ENCODE peak calls at places on chromosomes 12 and 14, in five cellular contexts. J is GM12878, Q is HCT116, R is HepG2, E is SK-N-SH. B is an unnamed sample.
A peak's percentile ranks its signal among the peaks of the same experiment; 100 is the strongest.

GRCh38 chr14:70052990-70053389 is 135.8 kb downstream of the SLC8A3 start:
- DNase-seq in J (no peak), Q (no peak), R (peak; percentile 38), E (no peak), B (peak; percentile 20)

GRCh38 chr12:123364532-123365140 is at the start of gene SBNO1:
- DNase-seq in J (peak; percentile 58), Q (peak; percentile 75), R (peak; percentile 71), E (peak; percentile 98), B (peak; percentile 94)

GRCh38 chr12:76720068-76720467 is 43.8 kb upstream of the ZDHHC17 start:
- DNase-seq in J (no peak), Q (no peak), R (no peak), E (no peak), B (no peak)

GRCh38 chr12:90858261-90858660 is 96.7 kb downstream of the CCER1 start:
- DNase-seq in J (no peak), Q (no peak), R (peak; percentile 83), E (no peak), B (no peak)

GRCh38 chr12:124115496-124115895 is 142.5 kb downstream of the ZNF664 start:
- DNase-seq in J (no peak), Q (no peak), R (no peak), E (no peak), B (no peak)

GRCh38 chr14:71289536-71289935 is 382.3 kb downstream of the PCNX1 start:
- DNase-seq in J (peak; percentile 56), Q (no peak), R (no peak), E (no peak), B (no peak)

GRCh38 chr12:95173392-95174251 is 43.6 kb downstream of the FGD6 start:
- DNase-seq in J (no peak), Q (no peak), R (no peak), E (peak; percentile 53), B (peak; percentile 16)

GRCh38 chr12:52446346-52447045 is 5.5 kb downstream of the KRT6B start:
- DNase-seq in J (no peak), Q (no peak), R (no peak), E (no peak), B (no peak)

GRCh38 chr12:81208193-81208946 is 130.5 kb downstream of the ACSS3 start:
- DNase-seq in J (no peak), Q (no peak), R (peak; percentile 15), E (no peak), B (no peak)

GRCh38 chr14:65302571-65303184 is 109.9 kb upstream of the FUT8 start:
- DNase-seq in J (peak; percentile 98), Q (no peak), R (no peak), E (no peak), B (no peak)

GRCh38 chr14:67480011-67480410 is 8.5 kb downstream of the TMEM229B start:
- DNase-seq in J (no peak), Q (no peak), R (no peak), E (peak; percentile 77), B (peak; percentile 5)

GRCh38 chr14:34420547-34421150 is 41.4 kb downstream of the SPTSSA start:
- DNase-seq in J (no peak), Q (no peak), R (no peak), E (no peak), B (no peak)

GRCh38 chr12:119802472-119802871 is 74.6 kb downstream of the CIT start:
- DNase-seq in J (no peak), Q (no peak), R (no peak), E (no peak), B (no peak)

GRCh38 chr12:101737476-101737875 is 1.8 kb downstream of the SYCP3 start:
- DNase-seq in J (no peak), Q (no peak), R (no peak), E (no peak), B (no peak)

GRCh38 chr14:76964695-76965094 is 63.8 kb downstream of the IRF2BPL start:
- DNase-seq in J (no peak), Q (no peak), R (no peak), E (no peak), B (no peak)

GRCh38 chr12:9221476-9221875 is 13.3 kb upstream of the PZP start:
- DNase-seq in J (no peak), Q (no peak), R (no peak), E (no peak), B (no peak)

GRCh38 chr14:70663707-70664179 is 22.0 kb downstream of the TTC9 start:
- DNase-seq in J (peak; percentile 90), Q (no peak), R (no peak), E (no peak), B (no peak)

GRCh38 chr12:106506691-106507090 is 76.1 kb upstream of the RFX4 start:
- DNase-seq in J (no peak), Q (no peak), R (no peak), E (no peak), B (no peak)

GRCh38 chr12:46342562-46343033 is 30.0 kb downstream of the SLC38A2 start:
- DNase-seq in J (no peak), Q (peak; percentile 56), R (peak; percentile 64), E (no peak), B (no peak)

GRCh38 chr12:67434653-67435375 is 165.7 kb downstream of the CAND1 start:
- DNase-seq in J (no peak), Q (no peak), R (peak; percentile 46), E (no peak), B (no peak)

GRCh38 chr14:93742761-93743160 is 45.5 kb downstream of the PRIMA1 start:
- DNase-seq in J (no peak), Q (no peak), R (no peak), E (no peak), B (no peak)

GRCh38 chr14:67429651-67430205 is 17.8 kb upstream of the PLEK2 start:
- DNase-seq in J (no peak), Q (no peak), R (no peak), E (no peak), B (no peak)

GRCh38 chr12:106831699-106832098 is 57.2 kb downstream of the RIC8B start:
- DNase-seq in J (no peak), Q (no peak), R (no peak), E (peak; percentile 31), B (no peak)

GRCh38 chr12:18403182-18403581 is 141.9 kb downstream of the PIK3C2G start:
- DNase-seq in J (no peak), Q (no peak), R (no peak), E (no peak), B (no peak)

GRCh38 chr14:52253503-52253902 is 14.0 kb upstream of the PTGDR start:
- DNase-seq in J (no peak), Q (no peak), R (no peak), E (no peak), B (no peak)

GRCh38 chr14:100188392-100189030 is 29.1 kb upstream of the DEGS2 start:
- DNase-seq in J (no peak), Q (no peak), R (peak; percentile 29), E (no peak), B (no peak)

GRCh38 chr12:94091624-94092023 is 56.8 kb upstream of the PLXNC1 start:
- DNase-seq in J (no peak), Q (no peak), R (no peak), E (no peak), B (no peak)

GRCh38 chr12:128298091-128298490 is 31.1 kb downstream of the TMEM132C start:
- DNase-seq in J (no peak), Q (no peak), R (no peak), E (no peak), B (no peak)

GRCh38 chr14:99191663-99192621 is 80.1 kb downstream of the BCL11B start:
- DNase-seq in J (no peak), Q (no peak), R (no peak), E (no peak), B (no peak)

GRCh38 chr12:56256326-56256960 is 1.7 kb downstream of the ANKRD52 start:
- DNase-seq in J (no peak), Q (no peak), R (no peak), E (no peak), B (no peak)

DNA sequence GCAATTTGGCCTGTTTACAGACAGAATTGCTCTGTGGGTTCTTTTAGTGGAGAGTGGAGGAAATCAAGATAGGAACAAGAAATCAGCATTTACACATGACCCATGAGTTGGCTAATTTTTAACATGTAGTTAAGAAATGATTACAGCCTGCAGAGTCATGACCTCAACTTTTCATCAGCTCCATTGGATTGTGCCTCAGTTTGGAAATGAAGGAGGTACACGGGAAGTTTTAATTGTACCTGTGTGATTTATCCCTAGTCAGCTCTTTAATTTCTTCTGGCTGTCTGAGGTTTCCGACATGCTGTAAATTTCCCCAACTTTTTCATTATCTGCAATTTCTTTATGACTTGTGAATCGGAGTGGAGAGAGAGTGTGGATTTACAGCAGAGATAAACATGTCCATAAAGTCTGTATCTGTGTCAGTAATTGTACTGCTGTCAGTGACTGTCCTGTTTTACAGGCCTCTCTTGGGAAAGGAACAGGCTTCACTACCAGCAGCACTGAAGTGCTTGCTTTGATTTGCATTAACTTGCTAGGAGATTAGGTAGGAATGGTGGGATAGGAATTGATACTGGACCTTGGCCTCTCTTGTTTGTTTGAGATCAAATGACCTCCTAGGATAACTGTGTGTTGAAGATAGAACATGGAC is 49.2 kb downstream of the LIN52 start:
- DNase-seq in J (no peak), Q (no peak), R (peak; percentile 35), E (no peak), B (no peak)
- TF ChIP-seq ZBTB33 in J (no peak), Q (no peak), R (no peak), E (no peak), B (no peak)

GRCh38 chr12:27212861-27213260 is 31.2 kb upstream of the STK38L start:
- DNase-seq in J (no peak), Q (no peak), R (no peak), E (no peak), B (no peak)
- TF ChIP-seq ZBTB33 in J (no peak), Q (no peak), R (no peak), E (no peak), B (no peak)

DNA sequence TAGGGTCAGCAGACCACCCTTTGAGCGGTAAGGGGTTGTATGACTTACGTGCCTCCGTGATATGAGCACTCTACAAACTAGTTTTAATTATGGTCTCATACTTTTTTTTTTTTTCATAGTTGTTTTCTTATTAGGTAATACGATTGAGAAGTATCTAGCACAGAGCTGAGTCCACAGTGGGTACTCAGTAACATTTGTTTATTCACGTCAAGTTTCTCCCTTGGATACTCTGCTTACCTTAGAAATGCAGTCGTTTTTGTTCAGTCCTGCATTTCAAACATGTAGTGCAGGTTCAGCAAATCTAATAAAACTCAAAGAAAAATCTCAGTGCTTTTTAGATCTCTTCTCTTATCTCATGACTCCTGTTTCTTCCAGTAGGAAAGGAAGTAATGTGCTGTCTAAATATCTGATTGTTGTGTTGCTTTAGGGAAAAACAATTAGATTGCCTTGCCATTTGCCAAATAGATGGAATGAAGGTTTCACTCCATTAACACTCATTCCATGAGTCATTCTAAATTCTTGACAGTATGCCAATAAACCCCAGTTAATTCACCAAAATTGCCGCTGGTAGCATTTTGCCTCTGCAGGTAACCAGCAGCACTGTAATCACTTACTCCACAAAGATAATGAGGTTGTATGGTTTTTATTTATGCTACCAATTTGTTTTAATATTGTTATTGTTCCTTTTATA is 118.9 kb downstream of the PTCSC3 start:
- DNase-seq in J (no peak), Q (peak; percentile 16), R (no peak), E (no peak), B (no peak)
- TF ChIP-seq ZBTB33 in J (no peak), Q (no peak), R (no peak), E (no peak), B (no peak)

DNA sequence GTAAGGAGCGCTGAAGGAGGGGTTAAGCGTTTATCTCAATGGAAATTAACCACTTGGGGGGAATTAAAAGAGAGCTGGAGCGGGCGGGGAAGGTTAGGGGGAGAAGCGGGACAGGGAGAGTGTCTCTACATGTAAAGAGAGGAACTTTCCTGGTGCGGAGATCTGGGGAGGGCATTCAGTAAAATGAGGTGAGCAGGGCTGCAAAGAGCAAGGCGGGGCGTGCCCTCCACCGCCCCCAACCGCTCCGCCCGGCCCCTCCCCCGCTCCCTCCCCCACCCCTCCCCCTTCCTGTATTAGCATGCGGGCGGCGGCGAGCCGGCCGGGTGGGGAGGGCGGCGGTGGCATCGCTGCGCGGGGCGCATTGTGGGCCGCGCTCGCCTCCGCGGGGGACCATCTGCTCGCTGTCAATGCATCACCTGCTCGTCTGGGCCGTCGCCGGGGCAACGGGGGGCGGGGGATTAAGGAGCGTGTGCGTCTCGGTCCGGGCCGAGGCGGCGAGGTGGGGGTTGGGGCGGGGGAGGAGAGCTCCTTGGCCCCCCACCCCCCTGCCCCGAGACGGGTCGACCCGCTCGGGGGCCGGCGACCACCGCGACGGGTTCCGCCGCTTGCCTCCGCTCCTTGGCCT is 498 bp downstream of the C12orf42 start:
- DNase-seq in J (no peak), Q (no peak), R (no peak), E (peak; percentile 76), B (peak; percentile 36)
- TF ChIP-seq ZBTB33 in J (no peak), Q (no peak), R (no peak), E (no peak), B (no peak)

B was measured in K562.